ENCODE peak calls at places on chromosomes 13 and 19, in ten cellular contexts. One of them, this sample, is unnamed.

GRCh38 chr19:13920524-13920923 is 14.5 kb downstream of the CC2D1A start:
- DNase-seq in Daoy: no peak
- DNase-seq in hepatocyte: no peak
- DNase-seq in GM23248: no peak
- DNase-seq in activated CD8-positive, alpha-beta T cell treated with anti-CD3 and anti-CD28 coated beads for 36 hours: no peak
- DNase-seq in kidney glomerular epithelial cell: no peak
- DNase-seq in NCI-H345: no peak
- DNase-seq in AG08395: no peak
- DNase-seq in substantia nigra: no peak
- DNase-seq in HEK293T: no peak
- DNase-seq in this sample: no peak

GRCh38 chr19:35090795-35091214 is 24.8 kb upstream of the FXYD3 start:
- DNase-seq in substantia nigra: no peak
- DNase-seq in hepatocyte: no peak
- DNase-seq in Daoy: peak
- DNase-seq in activated CD8-positive, alpha-beta T cell treated with anti-CD3 and anti-CD28 coated beads for 36 hours: peak
- DNase-seq in GM23248: peak
- DNase-seq in HEK293T: peak
- DNase-seq in NCI-H345: peak
- DNase-seq in kidney glomerular epithelial cell: no peak
- DNase-seq in AG08395: no peak
- DNase-seq in this sample: no peak

GRCh38 chr13:75963318-75963717 is 327.2 kb downstream of the LMO7 start:
- DNase-seq in substantia nigra: no peak
- DNase-seq in AG08395: no peak
- DNase-seq in kidney glomerular epithelial cell: no peak
- DNase-seq in Daoy: no peak
- DNase-seq in HEK293T: no peak
- DNase-seq in NCI-H345: peak
- DNase-seq in activated CD8-positive, alpha-beta T cell treated with anti-CD3 and anti-CD28 coated beads for 36 hours: no peak
- DNase-seq in GM23248: no peak
- DNase-seq in hepatocyte: no peak
- DNase-seq in this sample: no peak

GRCh38 chr19:45608948-45609347 is 6.9 kb upstream of the GPR4 start:
- DNase-seq in AG08395: no peak
- DNase-seq in kidney glomerular epithelial cell: no peak
- DNase-seq in substantia nigra: no peak
- DNase-seq in HEK293T: no peak
- DNase-seq in activated CD8-positive, alpha-beta T cell treated with anti-CD3 and anti-CD28 coated beads for 36 hours: no peak
- DNase-seq in NCI-H345: no peak
- DNase-seq in Daoy: no peak
- DNase-seq in hepatocyte: no peak
- DNase-seq in GM23248: no peak
- DNase-seq in this sample: no peak

GRCh38 chr19:46862974-46863632 is 2.3 kb downstream of the ARHGAP35 start:
- DNase-seq in Daoy: no peak
- DNase-seq in kidney glomerular epithelial cell: no peak
- DNase-seq in AG08395: no peak
- DNase-seq in substantia nigra: no peak
- DNase-seq in NCI-H345: no peak
- DNase-seq in hepatocyte: no peak
- DNase-seq in activated CD8-positive, alpha-beta T cell treated with anti-CD3 and anti-CD28 coated beads for 36 hours: no peak
- DNase-seq in GM23248: peak
- DNase-seq in HEK293T: no peak
- DNase-seq in this sample: no peak

GRCh38 chr13:37225414-37226047 is 120.1 kb upstream of the CSNK1A1L start:
- DNase-seq in AG08395: peak
- DNase-seq in HEK293T: no peak
- DNase-seq in hepatocyte: no peak
- DNase-seq in kidney glomerular epithelial cell: no peak
- DNase-seq in activated CD8-positive, alpha-beta T cell treated with anti-CD3 and anti-CD28 coated beads for 36 hours: no peak
- DNase-seq in GM23248: peak
- DNase-seq in substantia nigra: no peak
- DNase-seq in Daoy: no peak
- DNase-seq in NCI-H345: no peak
- DNase-seq in this sample: no peak

GRCh38 chr19:8571006-8571411 is 6.2 kb downstream of the MYO1F start:
- DNase-seq in hepatocyte: no peak
- DNase-seq in NCI-H345: no peak
- DNase-seq in GM23248: peak
- DNase-seq in kidney glomerular epithelial cell: no peak
- DNase-seq in HEK293T: no peak
- DNase-seq in substantia nigra: no peak
- DNase-seq in Daoy: peak
- DNase-seq in activated CD8-positive, alpha-beta T cell treated with anti-CD3 and anti-CD28 coated beads for 36 hours: peak
- DNase-seq in AG08395: peak
- DNase-seq in this sample: no peak

GRCh38 chr13:33519561-33520479 is 234.3 kb upstream of the STARD13 start:
- DNase-seq in kidney glomerular epithelial cell: no peak
- DNase-seq in Daoy: peak
- DNase-seq in NCI-H345: no peak
- DNase-seq in substantia nigra: no peak
- DNase-seq in hepatocyte: no peak
- DNase-seq in GM23248: peak
- DNase-seq in AG08395: peak
- DNase-seq in activated CD8-positive, alpha-beta T cell treated with anti-CD3 and anti-CD28 coated beads for 36 hours: no peak
- DNase-seq in HEK293T: no peak
- DNase-seq in this sample: peak

GRCh38 chr13:97212540-97213146 is 9.5 kb upstream of the MBNL2 start:
- DNase-seq in Daoy: no peak
- DNase-seq in NCI-H345: no peak
- DNase-seq in GM23248: peak
- DNase-seq in activated CD8-positive, alpha-beta T cell treated with anti-CD3 and anti-CD28 coated beads for 36 hours: no peak
- DNase-seq in kidney glomerular epithelial cell: peak
- DNase-seq in AG08395: peak
- DNase-seq in HEK293T: peak
- DNase-seq in hepatocyte: peak
- DNase-seq in substantia nigra: peak
- DNase-seq in this sample: no peak

GRCh38 chr19:41939861-41940442 is 11.7 kb upstream of the ERFL start:
- DNase-seq in Daoy: peak
- DNase-seq in GM23248: peak
- DNase-seq in AG08395: peak
- DNase-seq in activated CD8-positive, alpha-beta T cell treated with anti-CD3 and anti-CD28 coated beads for 36 hours: peak
- DNase-seq in HEK293T: no peak
- DNase-seq in hepatocyte: peak
- DNase-seq in substantia nigra: no peak
- DNase-seq in kidney glomerular epithelial cell: no peak
- DNase-seq in NCI-H345: no peak
- DNase-seq in this sample: peak

GRCh38 chr13:114309806-114310410 is 4.4 kb upstream of the CHAMP1 start:
- DNase-seq in substantia nigra: no peak
- DNase-seq in kidney glomerular epithelial cell: no peak
- DNase-seq in NCI-H345: no peak
- DNase-seq in AG08395: no peak
- DNase-seq in activated CD8-positive, alpha-beta T cell treated with anti-CD3 and anti-CD28 coated beads for 36 hours: no peak
- DNase-seq in HEK293T: no peak
- DNase-seq in Daoy: no peak
- DNase-seq in GM23248: no peak
- DNase-seq in hepatocyte: no peak
- DNase-seq in this sample: no peak

GRCh38 chr19:49157445-49158224 is at the start of gene TRPM4:
- DNase-seq in kidney glomerular epithelial cell: peak
- DNase-seq in activated CD8-positive, alpha-beta T cell treated with anti-CD3 and anti-CD28 coated beads for 36 hours: peak
- DNase-seq in substantia nigra: peak
- DNase-seq in GM23248: peak
- DNase-seq in Daoy: peak
- DNase-seq in AG08395: peak
- DNase-seq in hepatocyte: peak
- DNase-seq in HEK293T: peak
- DNase-seq in NCI-H345: peak
- DNase-seq in this sample: peak

GRCh38 chr13:29159871-29160270 is 339.7 kb downstream of the MTUS2 start:
- DNase-seq in kidney glomerular epithelial cell: no peak
- DNase-seq in HEK293T: no peak
- DNase-seq in GM23248: no peak
- DNase-seq in Daoy: no peak
- DNase-seq in AG08395: no peak
- DNase-seq in substantia nigra: no peak
- DNase-seq in activated CD8-positive, alpha-beta T cell treated with anti-CD3 and anti-CD28 coated beads for 36 hours: no peak
- DNase-seq in hepatocyte: no peak
- DNase-seq in NCI-H345: no peak
- DNase-seq in this sample: no peak

GRCh38 chr13:110338441-110339101 is 31.5 kb downstream of the COL4A2 start:
- DNase-seq in NCI-H345: no peak
- DNase-seq in AG08395: peak
- DNase-seq in HEK293T: no peak
- DNase-seq in GM23248: peak
- DNase-seq in substantia nigra: no peak
- DNase-seq in Daoy: no peak
- DNase-seq in activated CD8-positive, alpha-beta T cell treated with anti-CD3 and anti-CD28 coated beads for 36 hours: no peak
- DNase-seq in hepatocyte: no peak
- DNase-seq in kidney glomerular epithelial cell: peak
- DNase-seq in this sample: no peak

This sample was measured in SJCRH30.